ENCODE peak calls at places on chromosomes 16 and 17, in five cellular contexts. O, I, R, Q and D are unnamed samples.

GRCh38 chr16:57409870-57410585 is 5.5 kb downstream of the CCL17 start:
- DNase-seq in I (peak), O (no peak), Q (no peak), R (no peak), D (no peak)

GRCh38 chr16:30491744-30492308 is 19.3 kb downstream of the ITGAL start:
- DNase-seq in I (peak), O (no peak), R (no peak), Q (peak), D (no peak)

GRCh38 chr17:8914554-8914953 is 47.1 kb upstream of the PIK3R6 start:
- DNase-seq in I (no peak), R (no peak), Q (no peak), O (no peak), D (no peak)

GRCh38 chr17:18041776-18042175 is 2.6 kb downstream of the GID4 start:
- DNase-seq in O (no peak), R (no peak), Q (peak), I (peak), D (no peak)

GRCh38 chr17:16419929-16420271 is 4.5 kb downstream of the TRPV2 start:
- DNase-seq in I (peak), R (no peak), Q (no peak), O (no peak), D (no peak)

GRCh38 chr17:9670596-9670995 is 25.3 kb downstream of the USP43 start:
- DNase-seq in R (no peak), Q (no peak), O (no peak), I (no peak), D (no peak)

GRCh38 chr16:77043076-77043475 is 147.9 kb upstream of the MON1B start:
- DNase-seq in Q (peak), R (no peak), I (peak), O (no peak), D (no peak)

GRCh38 chr17:79784353-79785016 is 6.5 kb downstream of the CBX2 start:
- DNase-seq in Q (no peak), I (no peak), R (no peak), O (no peak), D (no peak)

GRCh38 chr16:86951831-86952598 is 365.2 kb downstream of the C16orf95 start:
- DNase-seq in Q (peak), O (no peak), I (peak), R (no peak), D (no peak)

GRCh38 chr17:46143827-46144236 is 49.4 kb downstream of the KANSL1 start:
- DNase-seq in I (no peak), O (no peak), R (no peak), Q (no peak), D (no peak)

GRCh38 chr17:17774009-17774881 is 62.5 kb downstream of the SREBF1 start:
- DNase-seq in R (peak), O (no peak), I (peak), Q (peak), D (no peak)

GRCh38 chr17:41329279-41329925 is 13.9 kb upstream of the KRTAP17-1 start:
- DNase-seq in O (peak), R (no peak), I (peak), Q (peak), D (no peak)

GRCh38 chr17:422196-422930 is 69.8 kb upstream of the RPH3AL start:
- DNase-seq in O (no peak), I (no peak), R (no peak), Q (no peak), D (no peak)

GRCh38 chr17:80050706-80051105 is 14.3 kb downstream of the CCDC40 start:
- DNase-seq in O (no peak), I (no peak), R (no peak), Q (no peak), D (no peak)

GRCh38 chr17:5234645-5235576 is at the start of gene SCIMP:
- DNase-seq in I (no peak), O (no peak), Q (no peak), R (no peak), D (no peak)

GRCh38 chr16:10617662-10618420 is 37.4 kb upstream of the EMP2 start:
- DNase-seq in Q (no peak), I (no peak), O (no peak), R (no peak), D (no peak)

GRCh38 chr16:84455031-84455430 is 49.4 kb downstream of the MEAK7 start:
- DNase-seq in R (no peak), O (no peak), Q (no peak), I (no peak), D (no peak)

GRCh38 chr16:78684655-78685400 is 585.4 kb downstream of the WWOX start:
- DNase-seq in I (peak), O (no peak), R (no peak), Q (no peak), D (no peak)

GRCh38 chr16:30068750-30069574 is 3.4 kb downstream of the ALDOA start:
- DNase-seq in Q (peak), O (peak), R (no peak), I (peak), D (peak)

GRCh38 chr16:28597692-28598261 is 927 bp upstream of the SULT1A2 start:
- DNase-seq in R (no peak), O (no peak), Q (peak), I (peak), D (no peak)

GRCh38 chr17:45013021-45013997 is 38.1 kb downstream of the DCAKD start:
- DNase-seq in R (no peak), O (no peak), I (peak), Q (no peak), D (no peak)

GRCh38 chr17:75059369-75060345 is 12.6 kb downstream of the KCTD2 start:
- DNase-seq in R (no peak), I (peak), Q (peak), O (no peak), D (no peak)

GRCh38 chr17:17204635-17205231 is 1.4 kb downstream of the PLD6 start:
- DNase-seq in O (no peak), R (no peak), I (no peak), Q (no peak), D (no peak)

GRCh38 chr17:31431795-31432658 is 40.6 kb downstream of the RAB11FIP4 start:
- DNase-seq in O (no peak), I (no peak), Q (no peak), R (no peak), D (no peak)

GRCh38 chr16:70573451-70574121 is 50.0 kb downstream of the SF3B3 start:
- DNase-seq in I (peak), R (no peak), Q (no peak), O (no peak), D (no peak)

GRCh38 chr17:41835214-41835799 is 725 bp downstream of the NT5C3B start:
- DNase-seq in Q (no peak), O (no peak), I (no peak), R (no peak), D (no peak)

GRCh38 chr17:44502598-44503079 is 567 bp downstream of the GPATCH8 start:
- DNase-seq in I (peak), R (no peak), Q (peak), O (no peak), D (no peak)

GRCh38 chr16:77396461-77396860 is 38.4 kb downstream of the ADAMTS18 start:
- DNase-seq in Q (no peak), I (no peak), O (no peak), R (no peak), D (no peak)

GRCh38 chr17:14854691-14855090 is 410.4 kb downstream of the PMP22 start:
- DNase-seq in I (no peak), R (no peak), Q (no peak), O (no peak), D (no peak)

GRCh38 chr17:76556759-76557367 is 17.0 kb downstream of the PRCD start:
- DNase-seq in Q (peak), I (peak), O (no peak), R (no peak), D (peak)

GRCh38 chr16:49924078-49924477 is 68.2 kb upstream of the ZNF423 start:
- DNase-seq in Q (peak), I (no peak), R (no peak), O (no peak), D (no peak)

GRCh38 chr16:48535831-48536599 is 74.0 kb downstream of the N4BP1 start:
- DNase-seq in I (peak), O (no peak), Q (no peak), R (no peak), D (no peak)

GRCh38 chr17:41962768-41963434 is 3.7 kb upstream of the CNP start:
- DNase-seq in R (no peak), I (peak), O (peak), Q (peak), D (peak)

DNA sequence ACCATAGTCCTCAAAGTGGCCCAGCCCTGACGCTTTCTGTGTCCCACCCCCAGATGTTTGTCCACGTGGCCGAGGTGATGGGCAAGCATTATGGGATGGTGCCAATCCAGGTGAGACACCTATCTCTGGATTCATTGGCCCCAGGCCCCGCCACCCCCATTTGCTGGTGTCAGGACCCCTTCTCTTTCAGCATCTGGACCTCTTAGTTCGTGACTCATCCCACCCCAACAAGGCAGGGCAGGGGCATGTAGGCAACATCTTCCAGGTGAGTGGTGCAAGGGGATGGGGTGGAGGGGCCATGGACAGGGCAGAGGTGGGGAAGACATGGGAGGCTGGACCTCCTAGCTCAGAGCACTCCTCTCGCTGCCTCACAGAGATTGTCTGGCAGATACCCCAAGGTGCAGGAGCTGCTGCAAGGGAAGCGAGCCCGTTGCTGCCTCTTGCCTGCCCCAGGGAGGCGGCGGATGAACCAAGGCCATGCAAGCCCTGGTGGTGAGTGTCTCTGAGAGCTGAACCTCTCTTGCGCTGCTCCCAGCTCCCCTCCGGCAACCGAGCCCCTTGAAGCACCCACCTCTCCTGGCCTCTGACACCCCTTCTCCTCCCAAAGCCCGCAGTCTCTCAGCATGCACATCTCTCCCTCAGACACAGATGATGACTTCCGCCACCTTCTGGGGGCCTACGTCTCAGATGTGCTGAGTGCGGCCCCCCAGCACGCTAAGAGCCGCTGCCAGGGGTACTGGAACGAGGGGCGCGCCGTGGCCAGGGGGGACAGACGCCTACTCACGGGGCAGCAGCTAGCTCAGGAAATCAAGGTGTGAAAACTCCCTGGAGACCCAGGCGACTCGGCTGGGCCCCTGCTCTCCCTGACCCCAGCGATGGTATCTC is 3.6 kb downstream of the RNF112 start:
- DNase-seq in Q (no peak), I (no peak), R (no peak), O (no peak), D (no peak)
- TF ChIP-seq CTCF in Q (no peak), I (no peak), R (no peak), O (no peak), D (no peak)

DNA sequence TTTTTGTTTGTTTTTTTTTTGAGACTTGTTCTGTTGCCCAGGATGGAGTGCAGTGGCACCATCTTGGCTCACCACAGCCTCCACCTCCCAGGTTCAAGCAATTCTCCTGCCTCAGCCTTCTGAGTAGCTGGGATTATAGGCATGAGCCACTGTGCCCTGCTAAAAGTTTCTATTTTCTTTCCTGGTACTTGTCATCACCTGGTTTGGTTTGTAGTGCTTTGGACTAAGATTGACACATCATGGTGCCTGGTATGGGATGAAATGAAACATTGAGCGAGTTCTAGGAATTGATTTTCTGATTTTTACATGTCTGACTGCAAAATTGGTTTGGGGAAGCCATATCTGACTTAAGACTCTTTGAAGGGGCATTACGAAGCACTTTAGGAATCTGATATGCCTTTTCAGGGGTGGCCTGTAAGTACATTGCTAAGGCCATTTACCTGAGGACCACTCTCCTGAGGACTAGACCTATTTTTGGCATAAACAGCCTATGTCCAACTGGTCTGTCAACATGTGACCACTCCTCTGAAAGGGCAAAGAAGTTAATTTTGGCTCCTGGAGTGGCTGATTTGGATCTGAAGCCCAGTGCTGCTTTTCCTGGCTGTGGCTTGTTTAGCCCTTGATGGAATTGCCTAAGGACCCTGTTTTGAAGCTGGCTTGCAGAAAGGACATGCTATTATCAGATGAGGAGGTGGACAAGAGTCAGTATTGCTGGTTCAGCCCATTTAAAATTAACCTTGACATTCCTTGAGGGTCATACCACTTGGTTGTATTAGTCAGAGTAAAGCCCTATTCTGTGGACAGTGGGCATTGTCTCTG is 18.4 kb upstream of the TBKBP1 start:
- DNase-seq in O (no peak), R (no peak), I (no peak), Q (no peak), D (no peak)
- TF ChIP-seq CTCF in O (no peak), R (no peak), I (no peak), Q (no peak), D (no peak)

GRCh38 chr17:54666559-54666958 is 234.1 kb upstream of the TOM1L1 start:
- DNase-seq in I (no peak), R (no peak), O (no peak), Q (peak), D (no peak)
- TF ChIP-seq CTCF in I (no peak), R (no peak), O (no peak), Q (no peak), D (no peak)

GRCh38 chr17:57735707-57736106 is 9.4 kb downstream of the CCDC182 start:
- DNase-seq in I (no peak), R (no peak), Q (peak), O (peak), D (no peak)

GRCh38 chr17:57737450-57737849 is 7.6 kb downstream of the CCDC182 start:
- DNase-seq in Q (no peak), I (no peak), O (no peak), R (no peak), D (no peak)

GRCh38 chr17:57739402-57740224 is 5.5 kb downstream of the CCDC182 start:
- DNase-seq in O (no peak), I (peak), R (no peak), Q (peak), D (no peak)

GRCh38 chr17:57744195-57745170 is 616 bp downstream of the CCDC182 start:
- DNase-seq in O (no peak), I (no peak), Q (no peak), R (no peak), D (no peak)

GRCh38 chr17:57740225-57740528 is 4.9 kb downstream of the CCDC182 start:
- DNase-seq in R (no peak), I (no peak), O (no peak), Q (no peak), D (no peak)
- TF ChIP-seq CTCF in R (no peak), I (no peak), O (no peak), Q (peak), D (no peak)

GRCh38 chr16:67545665-67546024 is 16.7 kb upstream of the CTCF start:
- DNase-seq in O (no peak), Q (no peak), R (no peak), I (no peak), D (no peak)

GRCh38 chr16:67544844-67545664 is 16.4 kb downstream of the RIPOR1 start:
- DNase-seq in O (no peak), Q (no peak), I (no peak), R (no peak), D (no peak)

GRCh38 chr16:67543036-67543435 is 14.4 kb downstream of the RIPOR1 start:
- DNase-seq in I (no peak), Q (no peak), O (no peak), R (no peak), D (no peak)

GRCh38 chr16:67543582-67543981 is 15.0 kb downstream of the RIPOR1 start:
- DNase-seq in R (no peak), Q (no peak), I (no peak), O (no peak), D (no peak)

GRCh38 chr16:67544329-67544841 is 15.8 kb downstream of the RIPOR1 start:
- DNase-seq in Q (no peak), O (no peak), R (no peak), I (no peak), D (no peak)
- TF ChIP-seq CTCF in Q (peak), O (peak), R (peak), I (peak), D (no peak)

GRCh38 chr17:57009737-57010445 is 32.0 kb downstream of the SCPEP1 start:
- DNase-seq in Q (peak), I (peak), O (peak), R (peak), D (peak)
- TF ChIP-seq CTCF in Q (peak), I (peak), O (peak), R (peak), D (peak)

GRCh38 chr16:73713817-73714495 is 582.7 kb upstream of the PSMD7 start:
- DNase-seq in O (peak), I (peak), R (no peak), Q (peak), D (no peak)
- TF ChIP-seq CTCF in O (peak), I (peak), R (peak), Q (peak), D (no peak)